ENCODE peak calls at places on chromosomes 2 and 18, in four cellular contexts. One of them, this sample, is unnamed.

GRCh38 chr2:241216211-241216761 is 27.8 kb downstream of the ANO7 start:
- DNase-seq in body of pancreas: no peak
- DNase-seq in hypothalamus: no peak
- DNase-seq in RPMI7951: no peak
- DNase-seq in this sample: no peak

GRCh38 chr2:203476881-203477280 is 58.2 kb downstream of the RAPH1 start:
- DNase-seq in hypothalamus: no peak
- DNase-seq in body of pancreas: no peak
- DNase-seq in RPMI7951: no peak
- DNase-seq in this sample: no peak

GRCh38 chr18:47187721-47188120 is 11.6 kb upstream of the IER3IP1 start:
- DNase-seq in hypothalamus: no peak
- DNase-seq in RPMI7951: no peak
- DNase-seq in body of pancreas: no peak
- DNase-seq in this sample: no peak

GRCh38 chr2:26807788-26808460 is 22.1 kb downstream of the CENPA start:
- DNase-seq in hypothalamus: no peak
- DNase-seq in RPMI7951: peak
- DNase-seq in body of pancreas: no peak
- DNase-seq in this sample: no peak

GRCh38 chr2:152730591-152731333 is 12.3 kb downstream of the ARL6IP6 start:
- DNase-seq in hypothalamus: no peak
- DNase-seq in body of pancreas: peak
- DNase-seq in RPMI7951: peak
- DNase-seq in this sample: peak

GRCh38 chr2:37472959-37473358 is 128.5 kb downstream of the QPCT start:
- DNase-seq in hypothalamus: no peak
- DNase-seq in RPMI7951: peak
- DNase-seq in body of pancreas: no peak
- DNase-seq in this sample: no peak

GRCh38 chr2:117944816-117945215 is 69.1 kb downstream of the CCDC93 start:
- DNase-seq in body of pancreas: no peak
- DNase-seq in RPMI7951: no peak
- DNase-seq in hypothalamus: no peak
- DNase-seq in this sample: no peak

GRCh38 chr2:30872797-30873196 is 65.6 kb upstream of the CAPN13 start:
- DNase-seq in hypothalamus: no peak
- DNase-seq in RPMI7951: no peak
- DNase-seq in body of pancreas: no peak
- DNase-seq in this sample: no peak

GRCh38 chr2:241136191-241136590 is 13.1 kb downstream of the PASK start:
- DNase-seq in body of pancreas: no peak
- DNase-seq in hypothalamus: no peak
- DNase-seq in RPMI7951: no peak
- DNase-seq in this sample: no peak

GRCh38 chr2:21944536-21944935 is 820.8 kb downstream of the TDRD15 start:
- DNase-seq in hypothalamus: no peak
- DNase-seq in body of pancreas: no peak
- DNase-seq in RPMI7951: no peak
- DNase-seq in this sample: no peak

GRCh38 chr2:12302140-12302539 is 414.6 kb upstream of the TRIB2 start:
- DNase-seq in body of pancreas: no peak
- DNase-seq in RPMI7951: no peak
- DNase-seq in hypothalamus: no peak
- DNase-seq in this sample: no peak

GRCh38 chr2:73987109-73987947 is 2.6 kb downstream of the TET3 start:
- DNase-seq in RPMI7951: peak
- DNase-seq in body of pancreas: peak
- DNase-seq in hypothalamus: peak
- DNase-seq in this sample: no peak

GRCh38 chr2:238891667-238892500 is 44.0 kb downstream of the TWIST2 start:
- DNase-seq in body of pancreas: no peak
- DNase-seq in RPMI7951: no peak
- DNase-seq in hypothalamus: no peak
- DNase-seq in this sample: no peak

GRCh38 chr2:214103199-214104001 is 307.5 kb upstream of the VWC2L start:
- DNase-seq in RPMI7951: peak
- DNase-seq in body of pancreas: peak
- DNase-seq in hypothalamus: no peak
- DNase-seq in this sample: no peak

GRCh38 chr18:74204543-74205152 is 56.3 kb downstream of the TIMM21 start:
- DNase-seq in body of pancreas: no peak
- DNase-seq in RPMI7951: peak
- DNase-seq in hypothalamus: no peak
- DNase-seq in this sample: no peak

GRCh38 chr2:66228128-66228547 is 206.8 kb upstream of the MEIS1 start:
- DNase-seq in RPMI7951: no peak
- DNase-seq in body of pancreas: no peak
- DNase-seq in hypothalamus: no peak
- DNase-seq in this sample: no peak

GRCh38 chr18:62723666-62724281 is 8.4 kb downstream of the PHLPP1 start:
- DNase-seq in body of pancreas: no peak
- DNase-seq in RPMI7951: no peak
- DNase-seq in hypothalamus: no peak
- DNase-seq in this sample: no peak

GRCh38 chr2:110867078-110867477 is 134.7 kb downstream of the ACOXL start:
- DNase-seq in hypothalamus: no peak
- DNase-seq in body of pancreas: no peak
- DNase-seq in RPMI7951: no peak
- DNase-seq in this sample: no peak

GRCh38 chr18:49018553-49018943 is 67.8 kb upstream of the SMAD7 start:
- DNase-seq in body of pancreas: no peak
- DNase-seq in RPMI7951: no peak
- DNase-seq in hypothalamus: no peak
- DNase-seq in this sample: no peak

GRCh38 chr2:68995911-68996310 is 17.1 kb upstream of the ANTXR1 start:
- DNase-seq in RPMI7951: no peak
- DNase-seq in hypothalamus: no peak
- DNase-seq in body of pancreas: no peak
- DNase-seq in this sample: no peak

GRCh38 chr18:57091231-57091630 is 55.7 kb upstream of the BOD1L2 start:
- DNase-seq in RPMI7951: no peak
- DNase-seq in body of pancreas: no peak
- DNase-seq in hypothalamus: no peak
- DNase-seq in this sample: no peak

GRCh38 chr2:156005999-156006712 is 326.4 kb downstream of the NR4A2 start:
- DNase-seq in body of pancreas: no peak
- DNase-seq in RPMI7951: no peak
- DNase-seq in hypothalamus: no peak
- DNase-seq in this sample: no peak

GRCh38 chr2:230778350-230779140 is 65.9 kb downstream of the CAB39 start:
- DNase-seq in body of pancreas: no peak
- DNase-seq in RPMI7951: no peak
- DNase-seq in hypothalamus: no peak
- DNase-seq in this sample: no peak

GRCh38 chr2:18855027-18855426 is 265.7 kb upstream of the NT5C1B start:
- DNase-seq in hypothalamus: no peak
- DNase-seq in RPMI7951: peak
- DNase-seq in body of pancreas: no peak
- DNase-seq in this sample: no peak

GRCh38 chr2:233026211-233026813 is 6.2 kb upstream of the NEU2 start:
- DNase-seq in body of pancreas: no peak
- DNase-seq in RPMI7951: peak
- DNase-seq in hypothalamus: no peak
- DNase-seq in this sample: no peak

GRCh38 chr2:63899639-63900038 is 57.9 kb downstream of the UGP2 start:
- DNase-seq in hypothalamus: no peak
- DNase-seq in RPMI7951: no peak
- DNase-seq in body of pancreas: no peak
- DNase-seq in this sample: no peak

GRCh38 chr2:85134255-85135065 is 1.3 kb downstream of the TCF7L1 start:
- DNase-seq in body of pancreas: peak
- DNase-seq in hypothalamus: no peak
- DNase-seq in RPMI7951: no peak
- DNase-seq in this sample: no peak

GRCh38 chr2:4668381-4668780 is 965.0 kb downstream of the DCDC2C start:
- DNase-seq in RPMI7951: no peak
- DNase-seq in hypothalamus: no peak
- DNase-seq in body of pancreas: no peak
- DNase-seq in this sample: no peak

GRCh38 chr2:207688597-207688996 is 22.8 kb upstream of the CCNYL1 start:
- DNase-seq in RPMI7951: no peak
- DNase-seq in body of pancreas: no peak
- DNase-seq in hypothalamus: no peak
- DNase-seq in this sample: no peak

GRCh38 chr2:182368996-182369395 is 57.8 kb downstream of the PDE1A start:
- DNase-seq in RPMI7951: no peak
- DNase-seq in hypothalamus: no peak
- DNase-seq in body of pancreas: no peak
- DNase-seq in this sample: no peak

GRCh38 chr2:64204006-64204632 is 59.9 kb upstream of the PELI1 start:
- DNase-seq in RPMI7951: peak
- DNase-seq in body of pancreas: peak
- DNase-seq in hypothalamus: peak
- DNase-seq in this sample: no peak

GRCh38 chr2:38075436-38076249 is at the start of gene CYP1B1:
- DNase-seq in RPMI7951: no peak
- DNase-seq in hypothalamus: no peak
- DNase-seq in body of pancreas: peak
- DNase-seq in this sample: no peak

GRCh38 chr2:165745916-165746315 is 48.1 kb downstream of the GALNT3 start:
- DNase-seq in body of pancreas: no peak
- DNase-seq in RPMI7951: peak
- DNase-seq in hypothalamus: no peak
- DNase-seq in this sample: no peak

GRCh38 chr18:5294113-5294617 is 1.4 kb downstream of the ZBTB14 start:
- DNase-seq in RPMI7951: peak
- DNase-seq in hypothalamus: no peak
- DNase-seq in body of pancreas: peak
- DNase-seq in this sample: no peak

This sample was measured in OCI-LY7.